ENCODE peak calls at places on chromosomes 16 and 17, in nine cellular contexts. I, H, Y, U, P, J, R, E and V are unnamed samples.

GRCh38 chr17:42704495-42705494 is 22.5 kb downstream of the CNTNAP1 start:
- DNase-seq in I (no peak), P (no peak), H (no peak), J (no peak), U (no peak), E (no peak), Y (no peak), R (no peak), V (no peak)

GRCh38 chr16:12262454-12263180 is 286.1 kb downstream of the SNX29 start:
- DNase-seq in Y (no peak), H (no peak), I (no peak), R (peak; percentile 52), P (no peak), E (no peak), J (no peak), U (no peak), V (no peak)

GRCh38 chr16:15538484-15538883 is 104.1 kb downstream of the BMERB1 start:
- DNase-seq in Y (no peak), R (no peak), E (no peak), I (no peak), U (no peak), H (no peak), J (no peak), P (no peak), V (no peak)

GRCh38 chr16:11511328-11511727 is 75.4 kb downstream of the LITAF start:
- DNase-seq in P (no peak), R (no peak), E (no peak), J (no peak), Y (no peak), H (no peak), I (no peak), U (no peak), V (no peak)

GRCh38 chr16:82639666-82640336 is 13.0 kb downstream of the CDH13 start:
- DNase-seq in Y (peak; percentile 38), P (no peak), E (no peak), R (peak; percentile 74), J (peak; percentile 56), H (peak; percentile 23), U (peak; percentile 7), I (peak; percentile 56), V (no peak)

GRCh38 chr17:19769946-19770652 is 22.0 kb upstream of the ALDH3A1 start:
- DNase-seq in I (peak; percentile 54), J (no peak), E (no peak), U (no peak), H (no peak), Y (no peak), P (no peak), R (no peak), V (no peak)

GRCh38 chr16:67525176-67525860 is 3.3 kb upstream of the RIPOR1 start:
- DNase-seq in I (no peak), Y (no peak), R (no peak), E (no peak), J (no peak), P (no peak), H (no peak), U (no peak), V (no peak)

GRCh38 chr17:4407851-4408250 is 25.9 kb upstream of the SPNS3 start:
- DNase-seq in E (no peak), J (no peak), U (no peak), R (no peak), I (no peak), H (no peak), Y (no peak), P (no peak), V (no peak)

GRCh38 chr16:85330694-85331188 is 218.5 kb upstream of the CIBAR2 start:
- DNase-seq in U (peak; percentile 29), Y (no peak), P (no peak), E (peak; percentile 80), J (no peak), I (peak; percentile 92), R (peak; percentile 47), H (no peak), V (peak; percentile 93)

GRCh38 chr17:61323696-61324539 is 75.7 kb upstream of the TBX2 start:
- DNase-seq in J (no peak), E (no peak), P (no peak), I (no peak), R (no peak), U (no peak), Y (no peak), H (no peak), V (no peak)

GRCh38 chr17:27575100-27575911 is 55.7 kb upstream of the LGALS9 start:
- DNase-seq in P (peak; percentile 2), R (no peak), Y (no peak), J (no peak), I (no peak), E (no peak), H (no peak), U (no peak), V (no peak)

GRCh38 chr17:66040402-66040801 is 151.5 kb downstream of the CEP112 start:
- DNase-seq in R (peak; percentile 8), U (no peak), I (no peak), E (no peak), P (no peak), J (no peak), Y (no peak), H (no peak), V (no peak)

GRCh38 chr17:74739227-74739831 is 2.3 kb downstream of the RAB37 start:
- DNase-seq in P (no peak), H (no peak), U (no peak), J (no peak), R (no peak), E (no peak), I (no peak), Y (no peak), V (no peak)

GRCh38 chr17:58358408-58359172 is 6.6 kb upstream of the SUPT4H1 start:
- DNase-seq in U (no peak), H (no peak), Y (no peak), P (no peak), J (no peak), I (no peak), R (no peak), E (no peak), V (no peak)

GRCh38 chr17:17853811-17854527 is 17.2 kb upstream of the SREBF1 start:
- DNase-seq in R (no peak), H (no peak), J (no peak), P (no peak), Y (no peak), U (no peak), E (no peak), I (no peak), V (no peak)

GRCh38 chr16:4767872-4768548 is 1.0 kb upstream of the ZNF500 start:
- DNase-seq in R (peak; percentile 52), Y (no peak), U (no peak), E (no peak), I (peak; percentile 47), H (no peak), P (no peak), J (no peak), V (no peak)

GRCh38 chr17:8807070-8807550 is 7.9 kb upstream of the MFSD6L start:
- DNase-seq in J (no peak), H (no peak), P (no peak), U (peak; percentile 69), Y (no peak), I (no peak), R (no peak), E (peak; percentile 25), V (no peak)

GRCh38 chr17:42359133-42359532 is 29.1 kb downstream of the STAT3 start:
- DNase-seq in P (no peak), U (no peak), Y (no peak), H (no peak), E (no peak), R (no peak), I (no peak), J (no peak), V (no peak)

GRCh38 chr16:11963706-11964105 is 1.3 kb upstream of the TNFRSF17 start:
- DNase-seq in P (peak; percentile 11), H (no peak), E (no peak), J (no peak), Y (no peak), R (no peak), I (no peak), U (no peak), V (no peak)

GRCh38 chr17:2551928-2552327 is 40.2 kb upstream of the METTL16 start:
- DNase-seq in R (no peak), H (no peak), Y (no peak), E (no peak), P (no peak), J (no peak), I (no peak), U (no peak), V (no peak)

GRCh38 chr16:31009894-31010293 is 544 bp downstream of the STX1B start:
- DNase-seq in Y (no peak), U (no peak), I (no peak), P (no peak), E (no peak), H (no peak), R (no peak), J (no peak), V (no peak)

GRCh38 chr17:80424261-80424660 is 9.3 kb downstream of the ENDOV start:
- DNase-seq in J (no peak), P (peak; percentile 39), Y (no peak), I (no peak), H (no peak), E (no peak), R (no peak), U (peak; percentile 16), V (no peak)

GRCh38 chr16:47694543-47694942 is 233.4 kb downstream of the PHKB start:
- DNase-seq in H (no peak), J (no peak), U (no peak), E (no peak), P (no peak), I (no peak), Y (no peak), R (no peak), V (no peak)

GRCh38 chr16:73289232-73289631 is 241.3 kb upstream of the ZFHX3 start:
- DNase-seq in P (no peak), J (no peak), I (no peak), E (no peak), H (no peak), U (no peak), R (no peak), Y (no peak), V (no peak)

GRCh38 chr16:75065149-75065807 is 51.3 kb downstream of the LDHD start:
- DNase-seq in J (no peak), R (peak; percentile 29), U (no peak), P (no peak), E (no peak), H (no peak), Y (no peak), I (no peak), V (no peak)

GRCh38 chr16:77062878-77063566 is 128.0 kb upstream of the MON1B start:
- DNase-seq in U (no peak), H (no peak), I (no peak), J (no peak), R (no peak), E (no peak), P (no peak), Y (no peak), V (no peak)

GRCh38 chr17:491086-492014 is 138.7 kb upstream of the RPH3AL start:
- DNase-seq in J (peak; percentile 56), U (peak; percentile 57), P (peak; percentile 91), E (no peak), Y (peak; percentile 41), I (peak; percentile 65), H (no peak), R (peak; percentile 12), V (no peak)